ENCODE peak calls at places on chromosomes 4 and X, in five cellular contexts. One of them, this sample, is unnamed.

GRCh38 chr4:88775529-88775928 is 77.9 kb upstream of the NAP1L5 start:
- DNase-seq in HFF-Myc: no peak
- DNase-seq in endothelial cell: no peak
- DNase-seq in progenitor cell of endocrine pancreas: no peak
- DNase-seq in cardiac fibroblast: no peak
- DNase-seq in this sample: no peak

GRCh38 chr4:74969507-74970474 is 36.9 kb downstream of the PARM1 start:
- DNase-seq in progenitor cell of endocrine pancreas: no peak
- DNase-seq in HFF-Myc: no peak
- DNase-seq in cardiac fibroblast: no peak
- DNase-seq in endothelial cell: no peak
- DNase-seq in this sample: no peak

GRCh38 chr4:24279492-24279891 is 304.9 kb downstream of the DHX15 start:
- DNase-seq in endothelial cell: no peak
- DNase-seq in cardiac fibroblast: no peak
- DNase-seq in progenitor cell of endocrine pancreas: no peak
- DNase-seq in HFF-Myc: no peak
- DNase-seq in this sample: no peak

GRCh38 chrX:154734101-154734781 is 16.6 kb downstream of the GAB3 start:
- DNase-seq in endothelial cell: no peak
- DNase-seq in cardiac fibroblast: peak
- DNase-seq in progenitor cell of endocrine pancreas: no peak
- DNase-seq in HFF-Myc: no peak
- DNase-seq in this sample: no peak

GRCh38 chr4:45423876-45424275 is 697.5 kb upstream of the GNPDA2 start:
- DNase-seq in progenitor cell of endocrine pancreas: no peak
- DNase-seq in cardiac fibroblast: no peak
- DNase-seq in HFF-Myc: no peak
- DNase-seq in endothelial cell: no peak
- DNase-seq in this sample: no peak

GRCh38 chr4:55018978-55019377 is 106.4 kb downstream of the KDR start:
- DNase-seq in progenitor cell of endocrine pancreas: no peak
- DNase-seq in cardiac fibroblast: no peak
- DNase-seq in HFF-Myc: no peak
- DNase-seq in endothelial cell: no peak
- DNase-seq in this sample: no peak

GRCh38 chr4:81688085-81688484 is 216.4 kb upstream of the RASGEF1B start:
- DNase-seq in cardiac fibroblast: peak
- DNase-seq in HFF-Myc: no peak
- DNase-seq in progenitor cell of endocrine pancreas: no peak
- DNase-seq in endothelial cell: no peak
- DNase-seq in this sample: no peak

GRCh38 chrX:104419211-104419610 is 146.8 kb upstream of the IL1RAPL2 start:
- DNase-seq in endothelial cell: no peak
- DNase-seq in progenitor cell of endocrine pancreas: no peak
- DNase-seq in cardiac fibroblast: peak
- DNase-seq in HFF-Myc: no peak
- DNase-seq in this sample: no peak

GRCh38 chrX:141133272-141133671 is 43.7 kb downstream of the LDOC1 start:
- DNase-seq in cardiac fibroblast: no peak
- DNase-seq in endothelial cell: no peak
- DNase-seq in HFF-Myc: no peak
- DNase-seq in progenitor cell of endocrine pancreas: no peak
- DNase-seq in this sample: no peak

GRCh38 chrX:108312938-108313337 is 125.3 kb downstream of the COL4A6 start:
- DNase-seq in cardiac fibroblast: peak
- DNase-seq in progenitor cell of endocrine pancreas: no peak
- DNase-seq in HFF-Myc: peak
- DNase-seq in endothelial cell: no peak
- DNase-seq in this sample: no peak

GRCh38 chr4:172750910-172751309 is 417.7 kb upstream of the GALNT7 start:
- DNase-seq in HFF-Myc: no peak
- DNase-seq in cardiac fibroblast: no peak
- DNase-seq in endothelial cell: no peak
- DNase-seq in progenitor cell of endocrine pancreas: no peak
- DNase-seq in this sample: no peak

GRCh38 chr4:140246216-140246615 is 92.2 kb upstream of the MAML3 start:
- DNase-seq in cardiac fibroblast: no peak
- DNase-seq in endothelial cell: no peak
- DNase-seq in progenitor cell of endocrine pancreas: no peak
- DNase-seq in HFF-Myc: no peak
- DNase-seq in this sample: no peak

GRCh38 chr4:101651778-101652177 is 138.8 kb upstream of the BANK1 start:
- DNase-seq in progenitor cell of endocrine pancreas: no peak
- DNase-seq in HFF-Myc: no peak
- DNase-seq in endothelial cell: no peak
- DNase-seq in cardiac fibroblast: no peak
- DNase-seq in this sample: no peak

GRCh38 chr4:128600996-128601857 is 208.3 kb upstream of the JADE1 start:
- DNase-seq in progenitor cell of endocrine pancreas: no peak
- DNase-seq in HFF-Myc: peak
- DNase-seq in cardiac fibroblast: peak
- DNase-seq in endothelial cell: no peak
- DNase-seq in this sample: no peak

GRCh38 chr4:7744131-7744804 is 195.4 kb downstream of the AFAP1 start:
- DNase-seq in HFF-Myc: no peak
- DNase-seq in progenitor cell of endocrine pancreas: no peak
- DNase-seq in endothelial cell: no peak
- DNase-seq in cardiac fibroblast: no peak
- DNase-seq in this sample: no peak

GRCh38 chr4:139779653-139780052 is 114.0 kb downstream of the MGST2 start:
- DNase-seq in cardiac fibroblast: no peak
- DNase-seq in HFF-Myc: no peak
- DNase-seq in progenitor cell of endocrine pancreas: no peak
- DNase-seq in endothelial cell: no peak
- DNase-seq in this sample: no peak

GRCh38 chr4:17578482-17578891 is 1.5 kb downstream of the LAP3 start:
- DNase-seq in progenitor cell of endocrine pancreas: no peak
- DNase-seq in endothelial cell: no peak
- DNase-seq in HFF-Myc: no peak
- DNase-seq in cardiac fibroblast: peak
- DNase-seq in this sample: no peak

GRCh38 chrX:7215842-7216241 is 67.9 kb upstream of the PUDP start:
- DNase-seq in progenitor cell of endocrine pancreas: no peak
- DNase-seq in cardiac fibroblast: no peak
- DNase-seq in endothelial cell: no peak
- DNase-seq in HFF-Myc: no peak
- DNase-seq in this sample: no peak

GRCh38 chr4:183249854-183250253 is 70.2 kb downstream of the CLDN22 start:
- DNase-seq in HFF-Myc: peak
- DNase-seq in progenitor cell of endocrine pancreas: no peak
- DNase-seq in endothelial cell: peak
- DNase-seq in cardiac fibroblast: peak
- DNase-seq in this sample: no peak

GRCh38 chr4:39528056-39528465 is 822 bp upstream of the UGDH start:
- DNase-seq in endothelial cell: no peak
- DNase-seq in progenitor cell of endocrine pancreas: no peak
- DNase-seq in HFF-Myc: no peak
- DNase-seq in cardiac fibroblast: peak
- DNase-seq in this sample: no peak

GRCh38 chrX:153761863-153762262 is 2.2 kb upstream of the PLXNB3 start:
- DNase-seq in endothelial cell: no peak
- DNase-seq in progenitor cell of endocrine pancreas: no peak
- DNase-seq in HFF-Myc: no peak
- DNase-seq in cardiac fibroblast: no peak
- DNase-seq in this sample: no peak

GRCh38 chr4:72471816-72472215 is 97.2 kb downstream of the ADAMTS3 start:
- DNase-seq in progenitor cell of endocrine pancreas: no peak
- DNase-seq in cardiac fibroblast: no peak
- DNase-seq in endothelial cell: no peak
- DNase-seq in HFF-Myc: no peak
- DNase-seq in this sample: no peak

GRCh38 chr4:15116509-15117079 is 114.3 kb downstream of the CPEB2 start:
- DNase-seq in progenitor cell of endocrine pancreas: no peak
- DNase-seq in cardiac fibroblast: no peak
- DNase-seq in endothelial cell: no peak
- DNase-seq in HFF-Myc: no peak
- DNase-seq in this sample: no peak

GRCh38 chr4:72314869-72315268 is 254.2 kb downstream of the ADAMTS3 start:
- DNase-seq in cardiac fibroblast: peak
- DNase-seq in endothelial cell: no peak
- DNase-seq in HFF-Myc: peak
- DNase-seq in progenitor cell of endocrine pancreas: no peak
- DNase-seq in this sample: no peak

GRCh38 chr4:16686195-16686594 is 212.2 kb downstream of the LDB2 start:
- DNase-seq in HFF-Myc: peak
- DNase-seq in progenitor cell of endocrine pancreas: no peak
- DNase-seq in endothelial cell: no peak
- DNase-seq in cardiac fibroblast: peak
- DNase-seq in this sample: no peak

GRCh38 chr4:85370400-85371032 is 104.4 kb upstream of the ARHGAP24 start:
- DNase-seq in cardiac fibroblast: peak
- DNase-seq in progenitor cell of endocrine pancreas: peak
- DNase-seq in HFF-Myc: peak
- DNase-seq in endothelial cell: peak
- DNase-seq in this sample: peak

GRCh38 chrX:154603438-154604430 is 15.3 kb downstream of the CTAG1B start:
- DNase-seq in progenitor cell of endocrine pancreas: no peak
- DNase-seq in endothelial cell: no peak
- DNase-seq in HFF-Myc: peak
- DNase-seq in cardiac fibroblast: peak
- DNase-seq in this sample: no peak

GRCh38 chrX:113929004-113929403 is 654.9 kb upstream of the HTR2C start:
- DNase-seq in progenitor cell of endocrine pancreas: peak
- DNase-seq in HFF-Myc: no peak
- DNase-seq in endothelial cell: peak
- DNase-seq in cardiac fibroblast: peak
- DNase-seq in this sample: peak
- TF ChIP-seq CTCF in progenitor cell of endocrine pancreas: peak
- TF ChIP-seq CTCF in HFF-Myc: no peak
- TF ChIP-seq CTCF in endothelial cell: peak
- TF ChIP-seq CTCF in cardiac fibroblast: peak
- TF ChIP-seq CTCF in this sample: peak

GRCh38 chrX:54811301-54811885 is 3.8 kb downstream of the MAGED2 start:
- DNase-seq in HFF-Myc: no peak
- DNase-seq in endothelial cell: no peak
- DNase-seq in progenitor cell of endocrine pancreas: no peak
- DNase-seq in cardiac fibroblast: no peak
- DNase-seq in this sample: no peak

GRCh38 chrX:54808605-54809483 is 1.3 kb downstream of the MAGED2 start:
- DNase-seq in endothelial cell: peak
- DNase-seq in HFF-Myc: peak
- DNase-seq in progenitor cell of endocrine pancreas: peak
- DNase-seq in cardiac fibroblast: peak
- DNase-seq in this sample: peak

GRCh38 chrX:54810532-54810931 is 3.0 kb downstream of the MAGED2 start:
- DNase-seq in cardiac fibroblast: no peak
- DNase-seq in HFF-Myc: no peak
- DNase-seq in progenitor cell of endocrine pancreas: no peak
- DNase-seq in endothelial cell: no peak
- DNase-seq in this sample: no peak

GRCh38 chrX:54808109-54808604 is 612 bp downstream of the MAGED2 start:
- DNase-seq in progenitor cell of endocrine pancreas: peak
- DNase-seq in cardiac fibroblast: no peak
- DNase-seq in HFF-Myc: peak
- DNase-seq in endothelial cell: peak
- DNase-seq in this sample: peak

DNA sequence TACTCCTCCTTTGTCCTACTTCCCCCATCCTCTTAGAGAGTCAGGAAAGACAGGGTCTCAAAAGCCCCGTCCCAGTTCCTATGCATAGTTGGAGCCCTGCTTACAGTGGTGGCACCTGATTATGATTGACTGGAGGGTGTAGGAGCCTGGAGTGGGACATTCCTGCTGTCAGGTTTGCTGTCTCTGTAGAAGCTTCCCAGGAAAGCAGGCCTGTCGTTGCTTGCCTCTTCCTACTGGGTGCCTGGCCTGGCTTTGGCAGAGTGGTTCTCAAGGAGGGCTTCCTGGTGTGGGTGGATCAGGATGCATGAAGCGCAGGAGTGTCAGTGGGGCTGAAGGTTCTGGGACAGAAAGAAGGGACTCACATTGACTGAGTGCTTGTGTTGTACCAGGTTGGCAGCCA is 4.8 kb downstream of the MAGED2 start:
- DNase-seq in endothelial cell: no peak
- DNase-seq in progenitor cell of endocrine pancreas: no peak
- DNase-seq in cardiac fibroblast: no peak
- DNase-seq in HFF-Myc: no peak
- DNase-seq in this sample: no peak
- TF ChIP-seq CTCF in endothelial cell: no peak
- TF ChIP-seq CTCF in progenitor cell of endocrine pancreas: no peak
- TF ChIP-seq CTCF in cardiac fibroblast: no peak
- TF ChIP-seq CTCF in HFF-Myc: no peak
- TF ChIP-seq CTCF in this sample: no peak

GRCh38 chr4:80475236-80475635 is 139.7 kb downstream of the CFAP299 start:
- DNase-seq in HFF-Myc: no peak
- DNase-seq in progenitor cell of endocrine pancreas: no peak
- DNase-seq in cardiac fibroblast: no peak
- DNase-seq in endothelial cell: no peak
- DNase-seq in this sample: no peak

GRCh38 chr4:80475781-80476180 is 140.3 kb downstream of the CFAP299 start:
- DNase-seq in endothelial cell: no peak
- DNase-seq in progenitor cell of endocrine pancreas: no peak
- DNase-seq in cardiac fibroblast: no peak
- DNase-seq in HFF-Myc: no peak
- DNase-seq in this sample: no peak

GRCh38 chr4:80466618-80467017 is 131.1 kb downstream of the CFAP299 start:
- DNase-seq in progenitor cell of endocrine pancreas: no peak
- DNase-seq in cardiac fibroblast: no peak
- DNase-seq in endothelial cell: no peak
- DNase-seq in HFF-Myc: no peak
- DNase-seq in this sample: no peak

GRCh38 chr4:80471701-80472100 is 136.2 kb downstream of the CFAP299 start:
- DNase-seq in HFF-Myc: no peak
- DNase-seq in endothelial cell: no peak
- DNase-seq in cardiac fibroblast: no peak
- DNase-seq in progenitor cell of endocrine pancreas: peak
- DNase-seq in this sample: no peak
- TF ChIP-seq CTCF in HFF-Myc: no peak
- TF ChIP-seq CTCF in endothelial cell: no peak
- TF ChIP-seq CTCF in cardiac fibroblast: no peak
- TF ChIP-seq CTCF in progenitor cell of endocrine pancreas: no peak
- TF ChIP-seq CTCF in this sample: no peak

GRCh38 chr4:102760645-102761477 is at the start of gene MANBA:
- DNase-seq in progenitor cell of endocrine pancreas: peak
- DNase-seq in HFF-Myc: peak
- DNase-seq in endothelial cell: peak
- DNase-seq in cardiac fibroblast: peak
- DNase-seq in this sample: peak
- TF ChIP-seq CTCF in progenitor cell of endocrine pancreas: no peak
- TF ChIP-seq CTCF in HFF-Myc: no peak
- TF ChIP-seq CTCF in endothelial cell: no peak
- TF ChIP-seq CTCF in cardiac fibroblast: no peak
- TF ChIP-seq CTCF in this sample: no peak

DNA sequence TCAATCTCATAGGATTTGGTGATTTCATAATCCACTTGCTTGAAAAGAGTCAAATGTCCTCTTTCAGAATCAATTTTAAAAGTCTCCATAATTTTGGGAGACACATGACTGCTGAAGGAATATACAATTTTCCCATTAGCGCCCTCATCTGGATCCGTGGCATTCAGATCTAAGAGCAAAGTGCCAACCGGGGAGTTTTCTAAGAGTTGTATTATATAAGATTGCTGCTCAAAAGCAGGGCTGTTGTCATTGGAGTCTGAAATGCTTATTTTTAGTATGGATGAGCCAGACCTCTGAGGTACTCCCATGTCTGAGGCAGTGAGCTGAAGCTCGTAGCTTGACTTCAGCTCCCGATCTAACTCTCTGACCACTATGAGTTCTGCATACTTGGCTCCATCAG is 1.2 kb downstream of the PCDH18 start:
- DNase-seq in progenitor cell of endocrine pancreas: no peak
- DNase-seq in cardiac fibroblast: peak
- DNase-seq in endothelial cell: no peak
- DNase-seq in HFF-Myc: no peak
- DNase-seq in this sample: no peak
- TF ChIP-seq CTCF in progenitor cell of endocrine pancreas: peak
- TF ChIP-seq CTCF in cardiac fibroblast: peak
- TF ChIP-seq CTCF in endothelial cell: no peak
- TF ChIP-seq CTCF in HFF-Myc: peak
- TF ChIP-seq CTCF in this sample: peak